ENCODE peak calls at places on chromosome 3, in four cellular contexts. I, L, J and U are unnamed samples.

GRCh38 chr3:52859686-52860423 is 25.0 kb upstream of the MUSTN1 start:
- DNase-seq in I (no peak), L (no peak), J (no peak), U (no peak)

GRCh38 chr3:7332696-7333095 is 471.8 kb downstream of the GRM7 start:
- DNase-seq in I (no peak), L (no peak), J (no peak), U (no peak)

GRCh38 chr3:9878700-9879099 is 1.4 kb downstream of the CIDEC start:
- DNase-seq in I (peak; percentile 84), L (no peak), J (no peak), U (no peak)

GRCh38 chr3:42090973-42091731 is at the start of gene TRAK1:
- DNase-seq in I (no peak), L (no peak), J (no peak), U (no peak)

GRCh38 chr3:185067173-185067572 is 85.7 kb downstream of the C3orf70 start:
- DNase-seq in I (no peak), L (no peak), J (no peak), U (no peak)

GRCh38 chr3:33577588-33577987 is 137.4 kb upstream of the UBP1 start:
- DNase-seq in I (no peak), L (no peak), J (no peak), U (no peak)

GRCh38 chr3:42680806-42681205 is 4.5 kb upstream of the KLHL40 start:
- DNase-seq in I (no peak), L (no peak), J (no peak), U (no peak)

GRCh38 chr3:88032245-88032644 is 26.6 kb downstream of the CGGBP1 start:
- DNase-seq in I (no peak), L (no peak), J (no peak), U (no peak)

GRCh38 chr3:129756871-129757270 is 136.6 kb downstream of the TMCC1 start:
- DNase-seq in I (no peak), L (no peak), J (no peak), U (no peak)

GRCh38 chr3:170002829-170003228 is 35.0 kb upstream of the GPR160 start:
- DNase-seq in I (no peak), L (no peak), J (no peak), U (no peak)

GRCh38 chr3:148147896-148148295 is 549.8 kb upstream of the AGTR1 start:
- DNase-seq in I (no peak), L (no peak), J (no peak), U (no peak)

GRCh38 chr3:157533298-157533870 is 30.2 kb upstream of the VEPH1 start:
- DNase-seq in I (no peak), L (no peak), J (no peak), U (no peak)

GRCh38 chr3:181326637-181327223 is 337.2 kb upstream of the DNAJC19 start:
- DNase-seq in I (peak; percentile 18), L (no peak), J (peak; percentile 25), U (peak; percentile 34)

GRCh38 chr3:162538466-162538865 is 1041.9 kb downstream of the OTOL1 start:
- DNase-seq in I (no peak), L (no peak), J (no peak), U (no peak)

GRCh38 chr3:12966847-12967750 is 106.1 kb downstream of the IQSEC1 start:
- DNase-seq in I (no peak), L (no peak), J (no peak), U (peak; percentile 39)

GRCh38 chr3:170506556-170506955 is 79.3 kb downstream of the SLC7A14 start:
- DNase-seq in I (peak; percentile 52), L (no peak), J (no peak), U (no peak)

GRCh38 chr3:71662553-71662952 is 62.6 kb downstream of the EIF4E3 start:
- DNase-seq in I (no peak), L (no peak), J (no peak), U (no peak)

GRCh38 chr3:15081960-15082664 is 16.8 kb downstream of the RBSN start:
- DNase-seq in I (no peak), L (no peak), J (no peak), U (no peak)

GRCh38 chr3:148861277-148861869 is 3.7 kb upstream of the CPA3 start:
- DNase-seq in I (peak; percentile 29), L (no peak), J (peak; percentile 49), U (peak; percentile 44)

GRCh38 chr3:139318431-139318816 is 25.4 kb upstream of the MRPS22 start:
- DNase-seq in I (no peak), L (no peak), J (no peak), U (no peak)
- TF ChIP-seq TARDBP in I (no peak), L (no peak), J (no peak), U (no peak)

DNA sequence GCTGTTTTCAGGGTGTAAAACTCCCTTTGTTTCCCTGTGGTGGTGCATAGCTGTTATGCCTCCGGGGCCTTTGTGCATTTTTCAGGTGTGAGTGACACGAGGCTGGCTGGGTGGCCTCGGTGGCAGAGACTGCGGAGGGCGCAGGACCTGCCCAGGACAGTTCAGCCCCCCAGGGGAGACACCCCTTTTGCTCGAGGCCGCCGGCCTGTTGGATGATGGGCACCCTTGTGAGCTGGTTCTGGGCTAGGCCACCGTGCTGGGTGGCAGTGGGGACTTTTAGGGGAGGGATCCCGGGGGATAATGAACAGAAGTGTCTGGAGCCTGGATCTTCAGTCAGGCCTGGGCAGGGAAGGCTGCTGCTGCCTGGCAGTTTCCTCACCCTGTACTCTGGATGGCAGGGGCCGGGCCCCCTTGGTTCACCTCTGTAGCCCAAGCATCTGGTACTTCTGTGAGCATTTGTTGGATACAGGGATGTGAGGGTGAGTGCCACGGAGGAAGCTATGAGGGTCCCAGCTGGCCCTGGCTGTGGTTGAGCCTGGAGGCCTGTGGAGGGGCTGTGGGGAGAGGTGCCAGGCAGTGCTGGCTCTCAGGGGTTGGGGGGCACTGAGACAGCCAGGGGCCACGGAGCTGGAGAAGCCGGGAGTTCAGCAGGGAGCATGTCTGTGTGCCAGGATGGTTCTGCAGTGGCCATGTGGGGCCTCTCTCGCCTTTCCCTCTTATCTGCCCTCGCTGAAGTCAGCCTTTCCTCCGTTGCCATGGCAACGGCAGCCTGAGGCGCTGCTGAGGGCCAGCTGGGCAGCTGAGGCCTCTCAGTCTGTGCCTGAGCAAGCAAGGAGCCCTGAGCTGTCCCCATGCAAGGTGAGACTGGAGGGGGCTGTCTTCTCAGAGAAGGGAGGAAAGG is 49.0 kb downstream of the KY start:
- DNase-seq in I (no peak), L (no peak), J (peak; percentile 26), U (peak; percentile 38)
- TF ChIP-seq FOXK2 in I (no peak), L (no peak), J (no peak), U (no peak)

GRCh38 chr3:46400846-46401245 is 6.0 kb downstream of the CCR5AS start:
- DNase-seq in I (no peak), L (no peak), J (no peak), U (no peak)

GRCh38 chr3:46398186-46398955 is 8.5 kb downstream of the CCR5AS start:
- DNase-seq in I (no peak), L (no peak), J (no peak), U (no peak)

GRCh38 chr3:46400000-46400734 is 6.7 kb downstream of the CCR5AS start:
- DNase-seq in I (no peak), L (no peak), J (peak; percentile 67), U (no peak)

GRCh38 chr3:46401579-46401978 is 5.3 kb downstream of the CCR5AS start:
- DNase-seq in I (no peak), L (no peak), J (no peak), U (no peak)

DNA sequence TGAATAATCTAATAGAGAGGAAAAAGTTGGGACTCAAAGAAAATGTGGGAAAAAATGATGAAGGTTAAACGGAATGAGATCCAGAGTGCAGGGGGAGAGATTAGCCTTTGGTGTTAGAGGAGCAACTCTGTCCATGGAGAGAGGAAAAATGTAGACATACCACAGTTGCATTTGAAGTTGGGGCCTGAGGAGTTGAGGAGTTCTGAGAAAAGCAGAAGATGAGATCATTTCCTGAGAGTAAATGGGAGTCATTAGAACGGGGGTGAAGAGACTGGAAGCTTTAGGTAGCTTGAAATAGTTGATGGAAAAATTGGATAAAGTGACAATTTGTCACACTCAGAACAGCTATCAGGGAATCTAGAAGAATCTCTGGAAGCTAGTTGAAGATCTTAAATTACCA is 7.3 kb downstream of the CCR5AS start:
- DNase-seq in I (no peak), L (no peak), J (no peak), U (no peak)
- TF ChIP-seq TARDBP in I (no peak), L (no peak), J (no peak), U (no peak)

GRCh38 chr3:171953300-171954022 is 85.9 kb upstream of the FNDC3B start:
- DNase-seq in I (peak; percentile 70), L (no peak), J (no peak), U (no peak)

GRCh38 chr3:171949559-171949958 is 89.8 kb upstream of the FNDC3B start:
- DNase-seq in I (no peak), L (no peak), J (no peak), U (no peak)

GRCh38 chr3:171948674-171949073 is 90.7 kb upstream of the FNDC3B start:
- DNase-seq in I (no peak), L (no peak), J (no peak), U (no peak)

GRCh38 chr3:171951597-171951996 is 87.8 kb upstream of the FNDC3B start:
- DNase-seq in I (no peak), L (no peak), J (no peak), U (no peak)

GRCh38 chr3:171950373-171950772 is 89.0 kb upstream of the FNDC3B start:
- DNase-seq in I (peak; percentile 35), L (no peak), J (no peak), U (peak; percentile 24)
- TF ChIP-seq FOXK2 in I (no peak), L (no peak), J (no peak), U (no peak)

DNA sequence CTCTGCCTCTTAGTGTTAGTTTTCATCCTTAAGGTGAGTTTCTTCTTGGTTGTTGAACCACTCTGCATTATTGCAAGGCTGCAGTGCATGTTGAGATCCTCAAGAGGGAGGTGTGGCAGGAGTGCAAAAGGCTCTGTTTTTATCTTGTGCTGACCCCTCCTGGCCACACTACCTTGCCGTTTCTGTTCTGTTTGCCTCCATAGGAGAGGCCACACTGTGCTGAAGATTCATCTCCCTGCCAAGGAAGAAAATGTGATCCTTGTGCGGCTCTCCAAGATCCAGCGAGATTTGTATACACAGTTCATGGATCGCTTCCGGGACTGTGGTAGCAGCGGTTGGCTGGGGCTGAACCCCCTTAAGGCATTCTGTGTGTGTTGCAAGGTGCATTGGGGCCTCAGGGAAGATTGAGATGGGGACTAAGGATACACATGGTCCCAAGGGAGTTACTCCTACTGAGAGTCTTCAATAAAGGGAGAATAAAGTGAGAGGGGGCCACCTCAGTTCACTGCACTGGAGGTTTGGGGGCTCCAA is 33.0 kb upstream of the TEX264 start:
- DNase-seq in I (peak; percentile 74), L (no peak), J (peak; percentile 71), U (peak; percentile 78)
- TF ChIP-seq TARDBP in I (peak; percentile 30), L (no peak), J (no peak), U (no peak)